ENCODE peak calls at places on chromosomes 11 and 22, in eight cellular contexts. J, D, R, L, Q, U, Y and S are unnamed samples.

GRCh38 chr11:12331239-12331874 is 46.0 kb upstream of the PARVA start:
- DNase-seq in L (peak), Y (peak), R (peak), U (peak), D (peak), Q (peak), J (peak), S (peak)

GRCh38 chr11:77322506-77322905 is 21.0 kb upstream of the GDPD4 start:
- DNase-seq in U (no peak), J (peak), Y (no peak), R (peak), D (peak), L (no peak), Q (peak), S (no peak)

GRCh38 chr22:48902983-48903650 is 924.6 kb downstream of the BRD1 start:
- DNase-seq in U (no peak), Y (no peak), J (no peak), R (no peak), Q (no peak), L (no peak), D (no peak), S (no peak)

GRCh38 chr22:38696606-38697005 is 4.1 kb downstream of the JOSD1 start:
- DNase-seq in R (peak), Q (peak), D (peak), U (peak), Y (no peak), L (no peak), J (no peak), S (peak)

GRCh38 chr11:9714540-9714939 is 50.7 kb downstream of the SWAP70 start:
- DNase-seq in L (no peak), Y (no peak), J (no peak), U (no peak), D (peak), Q (no peak), R (no peak), S (no peak)

GRCh38 chr11:93845181-93846092 is 5.0 kb downstream of the VSTM5 start:
- DNase-seq in L (no peak), R (no peak), Q (no peak), Y (no peak), J (no peak), D (no peak), U (no peak), S (no peak)

GRCh38 chr11:119540370-119541125 is 117.6 kb upstream of the THY1 start:
- DNase-seq in Q (no peak), U (peak), R (no peak), L (peak), J (no peak), D (no peak), Y (peak), S (no peak)

GRCh38 chr11:44842219-44842618 is 108.5 kb downstream of the TP53I11 start:
- DNase-seq in R (peak), D (peak), U (no peak), J (no peak), Y (no peak), Q (no peak), L (no peak), S (no peak)

GRCh38 chr11:10329935-10330334 is 25.1 kb downstream of the ADM start:
- DNase-seq in Q (no peak), L (no peak), J (no peak), U (no peak), Y (no peak), R (peak), D (peak), S (no peak)

GRCh38 chr11:13061294-13061990 is 52.3 kb downstream of the RASSF10 start:
- DNase-seq in Y (no peak), L (no peak), U (no peak), D (peak), Q (no peak), J (no peak), R (peak), S (no peak)

GRCh38 chr22:42317691-42318547 is 47.5 kb upstream of the TCF20 start:
- DNase-seq in J (peak), U (no peak), Q (no peak), D (no peak), R (no peak), Y (peak), L (peak), S (no peak)

GRCh38 chr11:8871283-8871775 is 39.7 kb upstream of the AKIP1 start:
- DNase-seq in J (peak), D (peak), U (peak), Q (peak), Y (peak), R (peak), L (peak), S (peak)

GRCh38 chr11:60785806-60786361 is 751 bp downstream of the MS4A10 start:
- DNase-seq in R (peak), Q (no peak), Y (peak), D (peak), J (no peak), L (no peak), U (no peak), S (no peak)

GRCh38 chr11:69076129-69076791 is 27.5 kb downstream of the TPCN2 start:
- DNase-seq in L (no peak), D (peak), Q (no peak), U (no peak), J (no peak), Y (no peak), R (peak), S (peak)

GRCh38 chr22:20004464-20004863 is 12.2 kb downstream of the ARVCF start:
- DNase-seq in Q (no peak), U (no peak), D (no peak), L (no peak), J (no peak), Y (no peak), R (no peak), S (no peak)

GRCh38 chr11:102240502-102240901 is 76.8 kb upstream of the BIRC3 start:
- DNase-seq in Y (no peak), Q (no peak), L (no peak), R (peak), D (peak), J (no peak), U (no peak), S (no peak)

GRCh38 chr11:37230865-37231264 is 632.8 kb upstream of the RAG2 start:
- DNase-seq in Q (no peak), R (no peak), U (no peak), L (no peak), D (no peak), Y (no peak), J (no peak), S (no peak)
- TF ChIP-seq CTCF in Q (no peak), R (no peak), U (no peak), L (no peak), D (no peak), Y (no peak), J (no peak), S (no peak)

DNA sequence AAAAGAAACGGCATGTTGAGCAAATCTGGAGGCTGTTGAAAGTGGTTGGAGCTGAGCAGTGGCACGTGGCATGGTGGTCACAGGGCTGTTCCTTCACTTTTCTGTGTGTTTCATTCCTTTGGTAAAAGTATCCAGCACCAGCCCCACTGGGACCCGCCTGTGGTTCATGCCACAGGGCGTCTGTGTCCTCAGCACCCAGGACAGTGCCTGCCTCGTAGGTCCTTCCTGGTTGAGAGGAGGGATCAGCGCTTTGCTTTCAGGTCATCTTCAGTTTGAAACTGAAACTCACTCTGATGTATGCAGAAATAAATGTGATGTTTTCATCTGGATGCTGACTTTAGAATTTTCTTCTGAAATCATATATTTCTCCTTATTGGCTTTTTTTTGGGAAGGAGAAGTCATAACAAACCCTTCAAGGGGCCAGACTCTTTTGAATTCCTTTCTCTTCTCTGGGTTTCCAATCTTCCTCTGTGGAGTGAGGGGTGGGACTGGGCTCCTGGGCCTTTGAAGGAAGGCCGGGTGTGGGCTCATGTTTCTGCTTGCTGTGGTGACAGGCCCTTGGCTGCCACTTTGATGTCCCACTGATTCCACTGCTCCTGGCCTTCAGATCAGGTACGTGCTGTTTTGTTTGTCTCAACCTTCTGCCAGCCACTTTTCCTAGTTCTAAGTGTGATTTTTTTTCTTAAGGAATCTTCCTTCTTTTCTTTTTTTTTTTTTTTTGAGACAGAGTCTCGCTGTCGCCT is 26.1 kb downstream of the TBC1D22A start:
- DNase-seq in R (no peak), Q (no peak), Y (peak), D (no peak), J (no peak), L (peak), U (no peak), S (no peak)
- TF ChIP-seq CTCF in R (no peak), Q (no peak), Y (no peak), D (no peak), J (no peak), L (no peak), U (no peak), S (no peak)

GRCh38 chr11:59181746-59182456 is 10.0 kb downstream of the DTX4 start:
- DNase-seq in Q (no peak), L (no peak), D (no peak), Y (no peak), R (no peak), U (no peak), J (no peak), S (no peak)

GRCh38 chr11:59180907-59181306 is 9.0 kb downstream of the DTX4 start:
- DNase-seq in D (no peak), J (no peak), Y (no peak), U (no peak), L (no peak), R (no peak), Q (no peak), S (no peak)

GRCh38 chr11:59184876-59185275 is 12.9 kb downstream of the DTX4 start:
- DNase-seq in L (no peak), R (no peak), U (no peak), Y (no peak), Q (no peak), D (no peak), J (no peak), S (no peak)

GRCh38 chr11:59183768-59184167 is 11.8 kb downstream of the DTX4 start:
- DNase-seq in Q (no peak), D (peak), Y (no peak), L (no peak), U (no peak), R (peak), J (no peak), S (no peak)

DNA sequence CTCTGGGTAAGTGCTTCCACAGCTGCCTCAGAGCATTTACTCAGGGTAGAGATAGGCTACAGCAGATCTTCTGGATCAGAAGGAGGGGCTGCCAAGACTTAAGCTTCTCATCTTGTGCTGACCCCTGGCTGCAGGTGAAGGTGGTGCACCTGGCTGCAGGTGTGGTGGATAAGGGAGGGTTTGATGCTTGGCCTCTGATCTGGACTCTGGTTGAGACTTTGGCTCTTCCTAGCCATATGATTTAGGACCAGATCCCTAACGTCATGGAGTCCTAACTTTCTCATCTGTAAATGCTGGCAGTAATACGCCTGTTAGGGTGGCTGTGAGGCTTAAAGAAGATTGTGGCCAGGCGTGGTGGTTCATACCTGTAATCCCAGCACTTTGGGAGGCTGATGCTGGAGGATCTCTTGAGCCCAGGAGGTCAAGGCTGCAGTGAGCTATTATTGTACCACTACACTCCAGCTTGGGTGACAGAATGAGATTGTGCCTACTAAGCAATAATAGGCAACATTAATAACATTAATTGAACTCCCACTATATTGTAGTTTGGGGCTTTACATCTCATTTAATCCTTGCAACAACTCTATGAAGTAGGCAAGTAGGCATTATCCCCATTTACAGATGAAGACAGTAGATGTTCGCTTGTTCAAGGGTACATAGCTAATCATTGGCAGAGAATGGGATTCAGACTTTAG is 10.7 kb downstream of the DTX4 start:
- DNase-seq in Q (no peak), D (no peak), R (no peak), L (peak), Y (no peak), U (peak), J (no peak), S (peak)
- TF ChIP-seq CTCF in Q (peak), D (peak), R (peak), L (peak), Y (peak), U (peak), J (peak), S (peak)

DNA sequence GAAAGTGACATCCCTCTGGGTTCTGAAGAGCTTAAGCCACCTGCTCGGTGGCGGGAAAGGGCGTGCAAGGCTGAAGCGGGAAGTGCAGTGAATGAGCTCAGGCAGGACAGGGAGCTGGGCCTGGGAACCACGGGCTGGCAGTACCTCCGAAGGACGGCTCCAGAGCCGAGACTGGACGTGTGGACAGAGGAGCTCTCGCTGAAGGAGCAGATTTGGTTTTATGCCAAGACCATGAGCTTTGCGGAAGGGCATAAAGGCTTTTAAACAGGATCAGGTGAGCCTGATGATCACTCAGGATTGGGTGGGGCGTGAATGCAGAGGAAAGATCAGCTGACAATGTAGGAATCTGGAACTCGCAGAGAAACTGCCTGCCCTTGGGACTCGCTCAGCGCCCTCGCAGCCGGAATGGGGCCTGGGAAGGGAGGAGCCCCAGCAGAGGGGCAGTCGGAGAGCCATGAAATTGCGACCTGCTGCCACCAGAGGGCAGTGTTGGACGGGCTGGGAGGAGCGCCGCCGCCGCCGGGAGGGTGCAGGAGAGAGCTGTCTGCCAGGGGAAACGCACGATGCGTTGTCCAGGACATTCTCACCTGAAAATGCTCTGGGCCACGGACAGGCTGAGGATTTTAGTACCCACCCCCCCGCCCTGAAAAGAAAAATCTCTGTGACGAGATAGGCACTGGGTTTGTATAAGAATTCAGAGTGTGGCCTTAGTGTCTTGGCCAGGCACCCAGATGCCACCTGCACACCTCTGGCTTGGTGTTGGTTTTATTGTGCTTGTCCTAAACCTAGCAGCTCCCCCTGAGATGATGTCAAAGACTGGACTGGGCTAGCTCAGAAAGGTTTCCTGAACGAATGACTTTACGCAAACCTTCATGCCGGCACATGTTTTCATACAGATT is 324.4 kb downstream of the NTM start:
- DNase-seq in U (peak), L (peak), Y (peak), J (peak), R (peak), D (peak), Q (peak), S (peak)
- TF ChIP-seq CTCF in U (peak), L (peak), Y (peak), J (peak), R (peak), D (peak), Q (peak), S (peak)

DNA sequence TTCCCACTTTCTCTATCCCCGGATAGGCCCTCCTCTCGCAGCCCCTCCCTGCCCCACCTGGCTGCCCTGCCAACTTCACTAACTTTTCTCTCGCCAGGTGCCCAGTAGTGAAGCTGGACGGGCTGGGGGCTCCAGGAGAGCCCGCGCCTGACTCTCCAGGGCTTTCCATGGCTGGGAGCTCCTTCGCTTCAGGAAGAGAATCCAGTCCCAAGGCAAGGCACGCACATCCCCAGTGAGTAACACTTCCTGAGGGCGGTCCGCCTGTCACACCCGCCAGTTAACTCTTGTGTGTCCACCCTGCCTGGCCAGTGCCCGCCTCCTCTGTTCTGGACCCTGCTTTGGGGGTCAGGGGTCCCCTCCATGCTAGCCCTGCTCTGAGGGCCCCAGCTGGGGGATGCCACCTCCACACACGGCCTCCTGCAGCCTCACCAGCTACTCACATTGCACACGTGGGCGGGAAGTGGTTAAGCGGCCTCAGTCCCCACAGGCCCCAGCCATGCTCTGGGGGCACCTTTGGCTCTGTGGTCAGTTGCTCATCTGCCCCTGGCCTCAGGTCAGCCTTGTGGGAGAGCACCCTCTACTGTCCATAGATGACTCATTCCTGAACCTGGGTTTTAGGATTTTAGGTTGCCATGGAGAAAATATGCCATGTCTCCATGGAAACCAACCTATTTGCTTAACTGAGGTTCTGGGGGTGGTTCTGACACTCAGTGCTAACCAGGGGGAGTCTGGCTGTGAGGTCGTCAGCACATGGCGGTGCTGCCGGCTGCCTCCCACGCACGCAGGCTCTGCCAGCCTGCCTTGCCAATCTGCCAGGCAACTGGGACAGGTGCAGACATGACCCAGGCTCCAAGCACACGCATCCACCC is at the start of gene RIN1:
- DNase-seq in U (peak), Y (peak), D (peak), Q (peak), R (peak), J (peak), L (peak), S (peak)
- TF ChIP-seq CTCF in U (peak), Y (peak), D (no peak), Q (peak), R (peak), J (no peak), L (no peak), S (no peak)

GRCh38 chr11:115545811-115546210 is 41.6 kb upstream of the CADM1 start:
- DNase-seq in Y (no peak), Q (no peak), U (no peak), L (no peak), D (no peak), J (no peak), R (no peak), S (no peak)
- TF ChIP-seq CTCF in Y (no peak), Q (no peak), U (no peak), L (no peak), D (no peak), J (no peak), R (no peak), S (no peak)